ENCODE peak calls at places on chromosomes 2 and 18, in four cellular contexts. P, O, Q and U are unnamed samples.

GRCh38 chr2:11320698-11321492 is 23.5 kb downstream of the ROCK2 start:
- DNase-seq in P (no peak), O (no peak), Q (no peak), U (peak)

GRCh38 chr2:44817673-44818335 is 123.7 kb upstream of the SIX3 start:
- DNase-seq in P (no peak), O (no peak), Q (no peak), U (no peak)

GRCh38 chr2:218257390-218257981 is 3.3 kb upstream of the GPBAR1 start:
- DNase-seq in Q (peak), O (no peak), P (peak), U (peak)

GRCh38 chr2:211027976-211028375 is 471.6 kb downstream of the CPS1 start:
- DNase-seq in P (no peak), Q (no peak), O (no peak), U (no peak)

GRCh38 chr2:191453756-191454155 is 208.6 kb downstream of the MYO1B start:
- DNase-seq in P (no peak), Q (no peak), O (no peak), U (no peak)

GRCh38 chr18:23844991-23845680 is 155.9 kb downstream of the LAMA3 start:
- DNase-seq in P (no peak), O (no peak), Q (no peak), U (no peak)

GRCh38 chr2:23530121-23530908 is 145.3 kb downstream of the KLHL29 start:
- DNase-seq in Q (no peak), O (no peak), P (no peak), U (no peak)

GRCh38 chr2:69964353-69964831 is 3.0 kb upstream of the ASPRV1 start:
- DNase-seq in O (no peak), Q (no peak), P (peak), U (no peak)

GRCh38 chr2:3563521-3563976 is 5.4 kb upstream of the RNASEH1 start:
- DNase-seq in P (no peak), Q (no peak), O (no peak), U (peak)
- TF ChIP-seq POLR2A in P (no peak), Q (no peak), O (no peak), U (no peak)

GRCh38 chr2:158667567-158667966 is 127.5 kb upstream of the DAPL1 start:
- DNase-seq in O (no peak), Q (no peak), P (no peak), U (no peak)
- TF ChIP-seq POLR2A in O (no peak), Q (no peak), P (no peak), U (no peak)

GRCh38 chr2:27025861-27026851 is 6.6 kb upstream of the TMEM214 start:
- DNase-seq in P (no peak), O (no peak), Q (no peak), U (no peak)
- TF ChIP-seq POLR2A in P (no peak), O (no peak), Q (no peak), U (no peak)

GRCh38 chr2:216689397-216689796 is 6.0 kb downstream of the IGFBP5 start:
- DNase-seq in P (no peak), Q (no peak), O (no peak), U (no peak)

GRCh38 chr2:216692636-216693413 is 2.5 kb downstream of the IGFBP5 start:
- DNase-seq in O (peak), Q (peak), P (peak), U (peak)

GRCh38 chr2:216690451-216691209 is 4.7 kb downstream of the IGFBP5 start:
- DNase-seq in O (no peak), Q (no peak), P (no peak), U (no peak)

GRCh38 chr2:216693414-216694100 is 1.8 kb downstream of the IGFBP5 start:
- DNase-seq in P (no peak), Q (no peak), O (no peak), U (no peak)

GRCh38 chr2:216691210-216691741 is 4.1 kb downstream of the IGFBP5 start:
- DNase-seq in P (peak), O (peak), Q (peak), U (peak)
- TF ChIP-seq POLR2A in P (peak), O (no peak), Q (no peak), U (no peak)